ENCODE peak calls at places on chromosomes 7 and 10, in nine cellular contexts. E is ascending aorta, L is progenitor cell of endocrine pancreas, U is lower leg skin, D is BJ, B is cardiac muscle cell, V is astrocyte of the spinal cord, Q is pancreas, M is spleen. R is an unnamed sample.

GRCh38 chr7:473870-474604 is 45.6 kb downstream of the PDGFA start:
- DNase-seq in D (no peak), M (peak; percentile 33), V (no peak), Q (peak; percentile 27), E (no peak), L (no peak), B (no peak), U (no peak), R (peak; percentile 40)

GRCh38 chr7:22932896-22933295 is 81.0 kb downstream of the HYCC1 start:
- DNase-seq in M (no peak), Q (no peak), L (no peak), U (no peak), D (no peak), B (no peak), E (no peak), V (no peak), R (no peak)

GRCh38 chr10:18685555-18685954 is 26.3 kb downstream of the ARL5B start:
- DNase-seq in V (no peak), D (no peak), M (no peak), E (no peak), L (no peak), Q (no peak), B (no peak), U (no peak), R (no peak)

GRCh38 chr10:13528875-13529713 is at the start of gene BEND7:
- DNase-seq in D (no peak), M (no peak), L (peak; percentile 45), B (peak; percentile 79), V (peak; percentile 11), Q (peak; percentile 85), E (no peak), U (no peak), R (no peak)

GRCh38 chr7:154304740-154305679 is 252.8 kb downstream of the DPP6 start:
- DNase-seq in V (no peak), Q (no peak), M (no peak), E (no peak), B (peak; percentile 52), D (no peak), L (peak; percentile 34), U (no peak), R (no peak)

GRCh38 chr7:28383949-28384348 is 28.4 kb upstream of the CREB5 start:
- DNase-seq in L (no peak), B (no peak), Q (no peak), M (no peak), D (no peak), E (no peak), V (no peak), U (no peak), R (no peak)

GRCh38 chr7:99102361-99102760 is 41.5 kb downstream of the SMURF1 start:
- DNase-seq in Q (no peak), D (no peak), L (no peak), M (no peak), E (no peak), U (no peak), V (no peak), B (no peak), R (no peak)

GRCh38 chr7:925601-926000 is 28.9 kb downstream of the ADAP1 start:
- DNase-seq in D (no peak), E (peak; percentile 65), V (no peak), L (no peak), B (no peak), U (peak; percentile 89), Q (peak; percentile 60), M (peak; percentile 88), R (peak; percentile 93)

GRCh38 chr10:89337493-89337892 is 9.7 kb downstream of the IFIT3 start:
- DNase-seq in B (no peak), V (peak; percentile 76), D (no peak), E (no peak), M (no peak), U (no peak), Q (no peak), L (no peak), R (no peak)

GRCh38 chr7:2883101-2883500 is 39.0 kb upstream of the GNA12 start:
- DNase-seq in D (no peak), E (no peak), M (no peak), B (no peak), U (no peak), L (no peak), V (no peak), Q (no peak), R (peak; percentile 60)

GRCh38 chr7:159193543-159193942 is 48.9 kb upstream of the VIPR2 start:
- DNase-seq in Q (no peak), D (no peak), B (no peak), V (no peak), E (no peak), U (peak; percentile 14), L (no peak), M (no peak), R (no peak)

GRCh38 chr7:91263359-91264082 is 712 bp upstream of the FZD1 start:
- DNase-seq in E (peak; percentile 73), L (peak; percentile 21), B (peak; percentile 54), M (peak; percentile 75), V (no peak), U (peak; percentile 89), Q (peak; percentile 79), D (no peak), R (no peak)

GRCh38 chr7:91264924-91265681 is 870 bp downstream of the FZD1 start:
- DNase-seq in M (peak; percentile 82), V (peak; percentile 81), D (no peak), Q (peak; percentile 77), U (peak; percentile 91), L (peak; percentile 20), B (peak; percentile 69), E (peak; percentile 68), R (peak; percentile 86)

GRCh38 chr7:91266067-91266930 is 2.1 kb downstream of the FZD1 start:
- DNase-seq in B (peak; percentile 11), U (peak; percentile 86), L (no peak), E (peak; percentile 82), V (no peak), D (no peak), M (peak; percentile 76), Q (peak; percentile 74), R (peak; percentile 86)

GRCh38 chr7:91265693-91266066 is 1.4 kb downstream of the FZD1 start:
- DNase-seq in B (peak; percentile 18), U (peak; percentile 86), Q (peak; percentile 62), D (no peak), L (no peak), M (peak; percentile 77), E (no peak), V (peak; percentile 38), R (peak; percentile 93)

GRCh38 chr7:91264083-91264923 is at the start of gene FZD1:
- DNase-seq in B (peak; percentile 98), L (peak; percentile 96), U (peak; percentile 99), Q (peak; percentile 95), E (peak; percentile 98), D (peak; percentile 87), V (peak; percentile 100), M (peak; percentile 94), R (peak; percentile 99)
- TF ChIP-seq CTCF in B (no peak), L (peak; percentile 27), U (no peak), Q (no peak), E (peak; percentile 26), D (no peak), V (no peak), M (no peak), R (peak; percentile 48)

GRCh38 chr7:152076324-152076821 is 50.9 kb downstream of the GALNT11 start:
- DNase-seq in U (no peak), B (peak; percentile 18), M (no peak), E (no peak), L (no peak), V (no peak), D (no peak), Q (no peak), R (no peak)
- TF ChIP-seq CTCF in U (no peak), B (peak; percentile 33), M (peak; percentile 31), E (no peak), L (peak; percentile 56), V (peak; percentile 47), D (peak; percentile 36), Q (peak; percentile 46), R (peak; percentile 67)

GRCh38 chr10:115947104-115947503 is 325.9 kb downstream of the GFRA1 start:
- DNase-seq in L (no peak), B (no peak), Q (no peak), V (peak; percentile 52), M (no peak), U (no peak), D (no peak), E (no peak), R (no peak)

GRCh38 chr10:115949282-115949844 is 323.6 kb downstream of the GFRA1 start:
- DNase-seq in M (no peak), V (no peak), E (no peak), Q (no peak), U (no peak), L (no peak), B (no peak), D (no peak), R (no peak)

GRCh38 chr10:115945696-115946445 is 327.1 kb downstream of the GFRA1 start:
- DNase-seq in E (no peak), L (no peak), V (peak; percentile 22), U (no peak), D (no peak), Q (no peak), M (no peak), B (no peak), R (no peak)

GRCh38 chr10:115950320-115950719 is 322.7 kb downstream of the GFRA1 start:
- DNase-seq in U (no peak), L (no peak), Q (no peak), V (peak; percentile 81), B (no peak), E (no peak), M (no peak), D (no peak), R (no peak)

DNA sequence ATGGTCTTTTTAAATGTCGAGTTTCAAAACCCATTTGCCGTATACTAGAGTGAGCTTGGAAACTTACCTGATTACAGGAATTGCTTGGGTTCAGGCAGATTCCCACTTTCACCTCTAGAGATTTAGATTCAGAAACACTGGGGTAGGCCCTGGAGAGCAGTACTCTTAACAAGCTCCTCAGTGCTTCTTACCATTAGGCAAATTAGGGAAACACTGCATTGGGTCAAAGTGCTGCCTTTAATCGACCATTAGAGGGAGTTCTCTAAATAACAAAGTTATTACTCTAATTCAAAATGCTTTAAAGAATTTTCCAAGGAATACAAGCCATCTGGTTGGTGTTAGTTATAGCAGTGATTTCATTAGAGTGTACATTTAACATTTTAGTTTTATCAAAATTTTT is 324.6 kb downstream of the GFRA1 start:
- DNase-seq in L (no peak), M (no peak), Q (no peak), V (peak; percentile 29), D (no peak), B (no peak), U (no peak), E (no peak), R (no peak)
- TF ChIP-seq CTCF in L (peak; percentile 44), M (no peak), Q (no peak), V (peak; percentile 31), D (peak; percentile 60), B (peak; percentile 40), U (no peak), E (peak; percentile 12), R (peak; percentile 74)

DNA sequence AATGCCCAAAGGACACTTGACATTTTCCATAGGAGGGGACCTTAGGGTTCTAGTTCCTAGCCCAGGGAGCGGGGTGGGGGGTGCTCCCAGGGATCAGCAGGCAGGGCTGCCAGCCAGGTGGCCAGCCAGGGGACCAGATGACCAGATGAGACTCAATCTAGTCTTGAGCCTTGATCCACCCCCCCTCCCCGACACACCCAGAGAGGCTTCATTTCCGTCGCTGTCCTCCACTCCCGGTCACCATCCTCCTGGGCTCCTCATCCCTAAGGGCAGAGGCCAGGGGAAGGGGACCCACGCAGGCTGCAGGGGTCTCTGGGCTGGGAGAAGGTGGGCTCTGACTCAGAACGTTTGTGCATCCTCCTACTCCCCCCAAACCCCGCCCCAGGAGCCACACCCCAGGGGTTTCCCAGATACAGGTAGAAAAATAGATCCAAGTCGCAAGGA is 1.0 kb downstream of the STX1A start:
- DNase-seq in Q (no peak), U (no peak), D (no peak), E (no peak), L (no peak), V (no peak), B (no peak), M (no peak), R (no peak)
- TF ChIP-seq CTCF in Q (no peak), U (no peak), D (no peak), E (no peak), L (no peak), V (no peak), B (no peak), M (no peak), R (no peak)

R was measured in chondrocyte.